ENCODE peak calls at places on chromosomes 7 and 10, in six cellular contexts. One of them, this sample, is unnamed.

GRCh38 chr7:128259131-128260056 is 18.3 kb downstream of the LEP start:
- DNase-seq in SK-N-SH: no peak
- DNase-seq in fibroblast of mammary gland: peak
- DNase-seq in Peyer's patch: no peak
- DNase-seq in mucosa of descending colon: peak
- DNase-seq in right atrium auricular region: no peak
- DNase-seq in this sample: no peak

GRCh38 chr10:119209050-119209735 is 1.8 kb downstream of the GRK5 start:
- DNase-seq in right atrium auricular region: peak
- DNase-seq in mucosa of descending colon: peak
- DNase-seq in SK-N-SH: peak
- DNase-seq in fibroblast of mammary gland: peak
- DNase-seq in Peyer's patch: peak
- DNase-seq in this sample: peak

GRCh38 chr10:4242561-4243035 is 457.6 kb upstream of the KLF6 start:
- DNase-seq in fibroblast of mammary gland: peak
- DNase-seq in SK-N-SH: no peak
- DNase-seq in Peyer's patch: no peak
- DNase-seq in mucosa of descending colon: no peak
- DNase-seq in right atrium auricular region: no peak
- DNase-seq in this sample: no peak

GRCh38 chr7:143008007-143008901 is 18.7 kb downstream of the OR9A2 start:
- DNase-seq in right atrium auricular region: peak
- DNase-seq in mucosa of descending colon: peak
- DNase-seq in SK-N-SH: peak
- DNase-seq in fibroblast of mammary gland: peak
- DNase-seq in Peyer's patch: peak
- DNase-seq in this sample: peak

GRCh38 chr10:1297566-1298301 is 241.5 kb downstream of the WDR37 start:
- DNase-seq in mucosa of descending colon: no peak
- DNase-seq in right atrium auricular region: no peak
- DNase-seq in Peyer's patch: no peak
- DNase-seq in fibroblast of mammary gland: no peak
- DNase-seq in SK-N-SH: peak
- DNase-seq in this sample: no peak

GRCh38 chr7:33457041-33457440 is 327.7 kb downstream of the BBS9 start:
- DNase-seq in right atrium auricular region: no peak
- DNase-seq in mucosa of descending colon: no peak
- DNase-seq in SK-N-SH: no peak
- DNase-seq in Peyer's patch: no peak
- DNase-seq in fibroblast of mammary gland: no peak
- DNase-seq in this sample: no peak

GRCh38 chr10:10831085-10831484 is 186.6 kb upstream of the CELF2 start:
- DNase-seq in SK-N-SH: no peak
- DNase-seq in fibroblast of mammary gland: peak
- DNase-seq in Peyer's patch: no peak
- DNase-seq in right atrium auricular region: peak
- DNase-seq in mucosa of descending colon: no peak
- DNase-seq in this sample: no peak

GRCh38 chr7:22565315-22565811 is 65.4 kb upstream of the STEAP1B start:
- DNase-seq in fibroblast of mammary gland: peak
- DNase-seq in Peyer's patch: no peak
- DNase-seq in SK-N-SH: no peak
- DNase-seq in mucosa of descending colon: no peak
- DNase-seq in right atrium auricular region: peak
- DNase-seq in this sample: peak

GRCh38 chr10:132266594-132267161 is 41.1 kb downstream of the STK32C start:
- DNase-seq in Peyer's patch: no peak
- DNase-seq in mucosa of descending colon: no peak
- DNase-seq in SK-N-SH: no peak
- DNase-seq in fibroblast of mammary gland: no peak
- DNase-seq in right atrium auricular region: no peak
- DNase-seq in this sample: no peak

GRCh38 chr10:50582766-50583762 is 40.7 kb downstream of the SGMS1 start:
- DNase-seq in fibroblast of mammary gland: peak
- DNase-seq in mucosa of descending colon: no peak
- DNase-seq in right atrium auricular region: no peak
- DNase-seq in SK-N-SH: no peak
- DNase-seq in Peyer's patch: no peak
- DNase-seq in this sample: no peak

GRCh38 chr7:151086802-151087246 is 549 bp downstream of the AGAP3 start:
- DNase-seq in SK-N-SH: peak
- DNase-seq in right atrium auricular region: no peak
- DNase-seq in fibroblast of mammary gland: peak
- DNase-seq in mucosa of descending colon: no peak
- DNase-seq in Peyer's patch: no peak
- DNase-seq in this sample: peak

GRCh38 chr7:18177815-18178660 is 150.4 kb upstream of the PRPS1L1 start:
- DNase-seq in Peyer's patch: no peak
- DNase-seq in SK-N-SH: no peak
- DNase-seq in fibroblast of mammary gland: no peak
- DNase-seq in right atrium auricular region: no peak
- DNase-seq in mucosa of descending colon: no peak
- DNase-seq in this sample: no peak

GRCh38 chr10:86685416-86685815 is 17.1 kb downstream of the LDB3 start:
- DNase-seq in fibroblast of mammary gland: no peak
- DNase-seq in Peyer's patch: no peak
- DNase-seq in SK-N-SH: no peak
- DNase-seq in mucosa of descending colon: no peak
- DNase-seq in right atrium auricular region: no peak
- DNase-seq in this sample: no peak

GRCh38 chr10:31768467-31768866 is 160.2 kb downstream of the ARHGAP12 start:
- DNase-seq in right atrium auricular region: no peak
- DNase-seq in SK-N-SH: no peak
- DNase-seq in Peyer's patch: no peak
- DNase-seq in mucosa of descending colon: no peak
- DNase-seq in fibroblast of mammary gland: peak
- DNase-seq in this sample: no peak

GRCh38 chr7:13090959-13091358 is 403.5 kb downstream of the ARL4A start:
- DNase-seq in SK-N-SH: no peak
- DNase-seq in right atrium auricular region: no peak
- DNase-seq in fibroblast of mammary gland: no peak
- DNase-seq in Peyer's patch: no peak
- DNase-seq in mucosa of descending colon: no peak
- DNase-seq in this sample: no peak

GRCh38 chr10:11988924-11989323 is 53.7 kb downstream of the UPF2 start:
- DNase-seq in mucosa of descending colon: no peak
- DNase-seq in right atrium auricular region: no peak
- DNase-seq in SK-N-SH: no peak
- DNase-seq in fibroblast of mammary gland: no peak
- DNase-seq in Peyer's patch: no peak
- DNase-seq in this sample: no peak
- TF ChIP-seq CTCF in mucosa of descending colon: no peak
- TF ChIP-seq CTCF in right atrium auricular region: no peak
- TF ChIP-seq CTCF in SK-N-SH: no peak
- TF ChIP-seq CTCF in fibroblast of mammary gland: no peak
- TF ChIP-seq CTCF in Peyer's patch: no peak
- TF ChIP-seq CTCF in this sample: no peak

GRCh38 chr10:27542324-27542723 is 38.2 kb downstream of the RAB18 start:
- DNase-seq in SK-N-SH: no peak
- DNase-seq in fibroblast of mammary gland: no peak
- DNase-seq in Peyer's patch: no peak
- DNase-seq in mucosa of descending colon: no peak
- DNase-seq in right atrium auricular region: no peak
- DNase-seq in this sample: no peak
- TF ChIP-seq CTCF in SK-N-SH: no peak
- TF ChIP-seq CTCF in fibroblast of mammary gland: no peak
- TF ChIP-seq CTCF in Peyer's patch: no peak
- TF ChIP-seq CTCF in mucosa of descending colon: no peak
- TF ChIP-seq CTCF in right atrium auricular region: no peak
- TF ChIP-seq CTCF in this sample: no peak

GRCh38 chr7:15245801-15246200 is 316.0 kb downstream of the AGMO start:
- DNase-seq in SK-N-SH: no peak
- DNase-seq in mucosa of descending colon: no peak
- DNase-seq in fibroblast of mammary gland: no peak
- DNase-seq in right atrium auricular region: no peak
- DNase-seq in Peyer's patch: no peak
- DNase-seq in this sample: no peak

DNA sequence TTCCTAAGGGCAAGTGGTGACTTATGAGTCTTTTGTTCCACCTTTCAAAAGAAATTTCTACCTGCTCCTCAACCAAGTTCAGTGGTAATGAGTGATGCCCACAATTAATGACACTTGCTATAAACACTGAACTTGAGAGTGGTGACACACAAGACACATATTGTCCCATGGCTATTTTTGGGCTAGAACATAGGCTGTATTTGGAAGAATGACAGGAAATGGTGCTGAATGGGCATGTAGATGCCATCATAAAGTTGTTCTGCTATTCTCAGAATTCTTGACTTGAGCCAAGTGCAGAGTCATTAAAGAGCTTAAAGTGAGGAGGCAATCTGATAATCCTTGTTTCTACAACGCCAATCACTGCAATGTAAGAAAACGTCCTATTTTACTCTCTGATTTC is 313.3 kb downstream of the AGMO start:
- DNase-seq in right atrium auricular region: no peak
- DNase-seq in mucosa of descending colon: no peak
- DNase-seq in Peyer's patch: no peak
- DNase-seq in SK-N-SH: no peak
- DNase-seq in fibroblast of mammary gland: no peak
- DNase-seq in this sample: no peak
- TF ChIP-seq CTCF in right atrium auricular region: no peak
- TF ChIP-seq CTCF in mucosa of descending colon: no peak
- TF ChIP-seq CTCF in Peyer's patch: no peak
- TF ChIP-seq CTCF in SK-N-SH: no peak
- TF ChIP-seq CTCF in fibroblast of mammary gland: no peak
- TF ChIP-seq CTCF in this sample: no peak

DNA sequence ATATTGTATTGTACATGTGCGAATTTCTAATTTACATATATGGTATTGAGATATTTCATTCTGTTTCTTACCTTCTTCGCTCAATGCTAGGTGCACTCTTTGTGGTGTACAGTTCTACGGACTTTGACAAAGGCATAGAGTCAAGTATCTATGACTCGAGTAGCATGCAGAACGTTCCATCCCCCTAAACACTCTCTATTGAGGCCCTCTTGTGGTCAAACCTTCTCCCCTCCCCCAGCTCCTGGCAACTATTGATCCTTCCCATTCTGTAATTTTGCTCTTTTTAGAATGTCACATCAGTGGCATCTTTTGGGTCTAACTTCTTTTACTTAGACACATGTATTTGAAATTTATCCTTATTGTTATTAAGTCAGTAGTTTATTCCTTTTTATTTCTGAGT is 30.7 kb upstream of the GDF10 start:
- DNase-seq in fibroblast of mammary gland: no peak
- DNase-seq in SK-N-SH: no peak
- DNase-seq in Peyer's patch: no peak
- DNase-seq in right atrium auricular region: no peak
- DNase-seq in mucosa of descending colon: no peak
- DNase-seq in this sample: no peak
- TF ChIP-seq CTCF in fibroblast of mammary gland: peak
- TF ChIP-seq CTCF in SK-N-SH: no peak
- TF ChIP-seq CTCF in Peyer's patch: no peak
- TF ChIP-seq CTCF in right atrium auricular region: no peak
- TF ChIP-seq CTCF in mucosa of descending colon: no peak
- TF ChIP-seq CTCF in this sample: no peak

GRCh38 chr10:3213174-3213573 is 40.6 kb upstream of the PITRM1 start:
- DNase-seq in Peyer's patch: no peak
- DNase-seq in mucosa of descending colon: no peak
- DNase-seq in fibroblast of mammary gland: peak
- DNase-seq in right atrium auricular region: no peak
- DNase-seq in SK-N-SH: no peak
- DNase-seq in this sample: no peak
- TF ChIP-seq CTCF in Peyer's patch: no peak
- TF ChIP-seq CTCF in mucosa of descending colon: no peak
- TF ChIP-seq CTCF in fibroblast of mammary gland: no peak
- TF ChIP-seq CTCF in right atrium auricular region: no peak
- TF ChIP-seq CTCF in SK-N-SH: no peak
- TF ChIP-seq CTCF in this sample: no peak

GRCh38 chr7:7641129-7641663 is 644 bp downstream of the UMAD1 start:
- DNase-seq in mucosa of descending colon: peak
- DNase-seq in fibroblast of mammary gland: peak
- DNase-seq in Peyer's patch: no peak
- DNase-seq in SK-N-SH: peak
- DNase-seq in right atrium auricular region: no peak
- DNase-seq in this sample: no peak
- TF ChIP-seq CTCF in mucosa of descending colon: no peak
- TF ChIP-seq CTCF in fibroblast of mammary gland: no peak
- TF ChIP-seq CTCF in Peyer's patch: no peak
- TF ChIP-seq CTCF in SK-N-SH: peak
- TF ChIP-seq CTCF in right atrium auricular region: no peak
- TF ChIP-seq CTCF in this sample: no peak

GRCh38 chr7:154566877-154567276 is 436.0 kb downstream of the PAXIP1 start:
- DNase-seq in Peyer's patch: no peak
- DNase-seq in mucosa of descending colon: no peak
- DNase-seq in fibroblast of mammary gland: no peak
- DNase-seq in right atrium auricular region: no peak
- DNase-seq in SK-N-SH: no peak
- DNase-seq in this sample: no peak
- TF ChIP-seq CTCF in Peyer's patch: no peak
- TF ChIP-seq CTCF in mucosa of descending colon: no peak
- TF ChIP-seq CTCF in fibroblast of mammary gland: no peak
- TF ChIP-seq CTCF in right atrium auricular region: no peak
- TF ChIP-seq CTCF in SK-N-SH: no peak
- TF ChIP-seq CTCF in this sample: no peak

GRCh38 chr7:156892821-156893706 is at the start of gene LMBR1:
- DNase-seq in Peyer's patch: peak
- DNase-seq in mucosa of descending colon: peak
- DNase-seq in right atrium auricular region: peak
- DNase-seq in SK-N-SH: peak
- DNase-seq in fibroblast of mammary gland: peak
- DNase-seq in this sample: peak
- TF ChIP-seq CTCF in Peyer's patch: peak
- TF ChIP-seq CTCF in mucosa of descending colon: peak
- TF ChIP-seq CTCF in right atrium auricular region: peak
- TF ChIP-seq CTCF in SK-N-SH: peak
- TF ChIP-seq CTCF in fibroblast of mammary gland: peak
- TF ChIP-seq CTCF in this sample: peak